ENCODE peak calls at places on chromosomes 7 and 10, in four cellular contexts. One of them, this sample, is unnamed.

GRCh38 chr10:103758294-103758681 is 97.1 kb downstream of the SH3PXD2A start:
- DNase-seq in tibial nerve: no peak
- DNase-seq in PC-3: peak
- DNase-seq in HFF-Myc: no peak
- DNase-seq in this sample: no peak

GRCh38 chr7:155568961-155569360 is 22.6 kb upstream of the CNPY1 start:
- DNase-seq in tibial nerve: no peak
- DNase-seq in PC-3: no peak
- DNase-seq in HFF-Myc: no peak
- DNase-seq in this sample: no peak

GRCh38 chr7:74627699-74628411 is 29.7 kb upstream of the GTF2I start:
- DNase-seq in tibial nerve: no peak
- DNase-seq in PC-3: no peak
- DNase-seq in HFF-Myc: no peak
- DNase-seq in this sample: no peak

GRCh38 chr7:101162551-101163280 is 2.7 kb downstream of the VGF start:
- DNase-seq in tibial nerve: no peak
- DNase-seq in PC-3: peak
- DNase-seq in HFF-Myc: no peak
- DNase-seq in this sample: no peak

GRCh38 chr7:55534262-55534915 is 37.9 kb downstream of the VOPP1 start:
- DNase-seq in tibial nerve: no peak
- DNase-seq in PC-3: peak
- DNase-seq in HFF-Myc: no peak
- DNase-seq in this sample: peak

GRCh38 chr7:9201928-9202327 is 768.5 kb downstream of the NXPH1 start:
- DNase-seq in tibial nerve: no peak
- DNase-seq in PC-3: no peak
- DNase-seq in HFF-Myc: no peak
- DNase-seq in this sample: no peak

GRCh38 chr10:108566216-108567107 is 1356.8 kb downstream of the XPNPEP1 start:
- DNase-seq in tibial nerve: no peak
- DNase-seq in PC-3: no peak
- DNase-seq in HFF-Myc: no peak
- DNase-seq in this sample: no peak

GRCh38 chr7:94654764-94655561 is 970 bp downstream of the SGCE start:
- DNase-seq in tibial nerve: no peak
- DNase-seq in PC-3: peak
- DNase-seq in HFF-Myc: no peak
- DNase-seq in this sample: no peak

GRCh38 chr10:87657370-87657769 is 2.3 kb upstream of the PAPSS2 start:
- DNase-seq in tibial nerve: no peak
- DNase-seq in PC-3: peak
- DNase-seq in HFF-Myc: no peak
- DNase-seq in this sample: no peak

GRCh38 chr7:47967123-47967522 is 12.3 kb downstream of the HUS1 start:
- DNase-seq in tibial nerve: no peak
- DNase-seq in PC-3: no peak
- DNase-seq in HFF-Myc: no peak
- DNase-seq in this sample: no peak

GRCh38 chr7:155583636-155584035 is 37.3 kb upstream of the CNPY1 start:
- DNase-seq in tibial nerve: no peak
- DNase-seq in PC-3: no peak
- DNase-seq in HFF-Myc: no peak
- DNase-seq in this sample: no peak

GRCh38 chr10:6024334-6024682 is 37.9 kb downstream of the IL2RA start:
- DNase-seq in tibial nerve: no peak
- DNase-seq in PC-3: no peak
- DNase-seq in HFF-Myc: no peak
- DNase-seq in this sample: no peak

GRCh38 chr7:151113344-151114150 is 27.3 kb downstream of the AGAP3 start:
- DNase-seq in tibial nerve: no peak
- DNase-seq in PC-3: peak
- DNase-seq in HFF-Myc: peak
- DNase-seq in this sample: no peak

GRCh38 chr10:79292789-79293746 is 54.2 kb upstream of the PPIF start:
- DNase-seq in tibial nerve: no peak
- DNase-seq in PC-3: peak
- DNase-seq in HFF-Myc: no peak
- DNase-seq in this sample: no peak

GRCh38 chr7:100682228-100682741 is 8.7 kb downstream of the GNB2 start:
- DNase-seq in tibial nerve: no peak
- DNase-seq in PC-3: peak
- DNase-seq in HFF-Myc: no peak
- DNase-seq in this sample: no peak

GRCh38 chr10:75446508-75446907 is 15.1 kb downstream of the LRMDA start:
- DNase-seq in tibial nerve: no peak
- DNase-seq in PC-3: no peak
- DNase-seq in HFF-Myc: no peak
- DNase-seq in this sample: no peak

GRCh38 chr7:2862831-2863361 is 18.8 kb upstream of the GNA12 start:
- DNase-seq in tibial nerve: no peak
- DNase-seq in PC-3: peak
- DNase-seq in HFF-Myc: no peak
- DNase-seq in this sample: no peak

GRCh38 chr7:30369879-30370278 is 85.5 kb downstream of the ZNRF2 start:
- DNase-seq in tibial nerve: no peak
- DNase-seq in PC-3: no peak
- DNase-seq in HFF-Myc: no peak
- DNase-seq in this sample: no peak

GRCh38 chr7:55554055-55554454 is 18.2 kb downstream of the VOPP1 start:
- DNase-seq in tibial nerve: no peak
- DNase-seq in PC-3: no peak
- DNase-seq in HFF-Myc: no peak
- DNase-seq in this sample: no peak

GRCh38 chr7:148481965-148482626 is 108.5 kb upstream of the C7orf33 start:
- DNase-seq in tibial nerve: no peak
- DNase-seq in PC-3: no peak
- DNase-seq in HFF-Myc: no peak
- DNase-seq in this sample: no peak

GRCh38 chr7:1755783-1756626 is 85.9 kb downstream of the ELFN1 start:
- DNase-seq in tibial nerve: no peak
- DNase-seq in PC-3: no peak
- DNase-seq in HFF-Myc: no peak
- DNase-seq in this sample: no peak

GRCh38 chr7:64371116-64371515 is 57.4 kb downstream of the ZNF736 start:
- DNase-seq in tibial nerve: no peak
- DNase-seq in PC-3: no peak
- DNase-seq in HFF-Myc: no peak
- DNase-seq in this sample: no peak

GRCh38 chr10:70558871-70559810 is 43.4 kb downstream of the PRF1 start:
- DNase-seq in tibial nerve: no peak
- DNase-seq in PC-3: peak
- DNase-seq in HFF-Myc: no peak
- DNase-seq in this sample: peak

GRCh38 chr10:86481761-86482160 is 39.8 kb downstream of the WAPL start:
- DNase-seq in tibial nerve: no peak
- DNase-seq in PC-3: no peak
- DNase-seq in HFF-Myc: no peak
- DNase-seq in this sample: no peak

GRCh38 chr7:2666588-2667250 is 21.3 kb upstream of the AMZ1 start:
- DNase-seq in tibial nerve: no peak
- DNase-seq in PC-3: no peak
- DNase-seq in HFF-Myc: no peak
- DNase-seq in this sample: no peak

GRCh38 chr10:32142646-32143045 is 86.4 kb upstream of the KIF5B start:
- DNase-seq in tibial nerve: no peak
- DNase-seq in PC-3: no peak
- DNase-seq in HFF-Myc: no peak
- DNase-seq in this sample: no peak

GRCh38 chr7:109842386-109842785 is 1248.5 kb upstream of the LRRN3 start:
- DNase-seq in tibial nerve: no peak
- DNase-seq in PC-3: no peak
- DNase-seq in HFF-Myc: no peak
- DNase-seq in this sample: no peak

GRCh38 chr7:116357776-116358670 is 141.5 kb upstream of the CAV2 start:
- DNase-seq in tibial nerve: no peak
- DNase-seq in PC-3: peak
- DNase-seq in HFF-Myc: no peak
- DNase-seq in this sample: no peak

GRCh38 chr7:467393-467828 is 52.2 kb downstream of the PDGFA start:
- DNase-seq in tibial nerve: no peak
- DNase-seq in PC-3: no peak
- DNase-seq in HFF-Myc: no peak
- DNase-seq in this sample: no peak

GRCh38 chr7:49386792-49387191 is 386.6 kb upstream of the VWC2 start:
- DNase-seq in tibial nerve: no peak
- DNase-seq in PC-3: no peak
- DNase-seq in HFF-Myc: no peak
- DNase-seq in this sample: no peak

GRCh38 chr10:100670828-100671479 is 74.4 kb upstream of the PAX2 start:
- DNase-seq in tibial nerve: no peak
- DNase-seq in PC-3: peak
- DNase-seq in HFF-Myc: no peak
- DNase-seq in this sample: peak